ENCODE peak calls at places on chromosomes 11 and 22, in five cellular contexts. U is HepG2, C is upper lobe of left lung, X is K562, Z is GM12878. F is an unnamed sample.

GRCh38 chr11:84720706-84721402 is 906.3 kb downstream of the DLG2 start:
- ATAC-seq in X (no peak), Z (no peak), C (peak; percentile 75), U (no peak), F (peak; percentile 46)

GRCh38 chr11:108866781-108867180 is 201.9 kb downstream of the DDX10 start:
- ATAC-seq in C (no peak), U (no peak), X (no peak), Z (no peak), F (no peak)

GRCh38 chr22:48053973-48054372 is 1291.5 kb downstream of the TBC1D22A start:
- ATAC-seq in U (no peak), Z (no peak), X (no peak), C (no peak), F (no peak)

GRCh38 chr11:93766504-93766903 is 17.6 kb upstream of the MED17 start:
- ATAC-seq in C (no peak), U (no peak), X (no peak), Z (no peak), F (no peak)

GRCh38 chr11:100740440-100740839 is 53.4 kb downstream of the ARHGAP42 start:
- ATAC-seq in Z (no peak), X (no peak), U (no peak), C (no peak), F (no peak)

GRCh38 chr11:102280237-102280833 is 36.9 kb upstream of the BIRC3 start:
- ATAC-seq in X (peak; percentile 40), U (peak; percentile 82), C (no peak), Z (peak; percentile 55), F (no peak)

GRCh38 chr11:58640386-58641023 is 18.0 kb downstream of the CNTF start:
- ATAC-seq in U (no peak), C (peak; percentile 57), Z (peak; percentile 50), X (no peak), F (no peak)

GRCh38 chr11:6618117-6619020 is 853 bp downstream of the TPP1 start:
- ATAC-seq in X (peak; percentile 78), C (peak; percentile 54), Z (peak; percentile 51), U (peak; percentile 32), F (peak; percentile 5)

GRCh38 chr22:44139773-44140172 is 41.0 kb upstream of the PARVG start:
- ATAC-seq in X (no peak), Z (no peak), C (no peak), U (no peak), F (no peak)

GRCh38 chr11:70050243-70050642 is 27.9 kb upstream of the ANO1 start:
- ATAC-seq in X (no peak), Z (no peak), U (no peak), C (no peak), F (no peak)

GRCh38 chr22:46942816-46943783 is 180.7 kb downstream of the TBC1D22A start:
- ATAC-seq in U (no peak), Z (no peak), C (peak; percentile 94), X (no peak), F (peak; percentile 85)

GRCh38 chr22:40414306-40414705 is 43.9 kb downstream of the SGSM3 start:
- ATAC-seq in U (no peak), X (no peak), C (no peak), Z (peak; percentile 9), F (no peak)

GRCh38 chr22:41974691-41975290 is 5.5 kb downstream of the SEPTIN3 start:
- ATAC-seq in C (no peak), U (no peak), X (no peak), Z (peak; percentile 43), F (no peak)

GRCh38 chr11:122758974-122759373 is 79.3 kb upstream of the CRTAM start:
- ATAC-seq in C (no peak), U (no peak), X (no peak), Z (no peak), F (no peak)

DNA sequence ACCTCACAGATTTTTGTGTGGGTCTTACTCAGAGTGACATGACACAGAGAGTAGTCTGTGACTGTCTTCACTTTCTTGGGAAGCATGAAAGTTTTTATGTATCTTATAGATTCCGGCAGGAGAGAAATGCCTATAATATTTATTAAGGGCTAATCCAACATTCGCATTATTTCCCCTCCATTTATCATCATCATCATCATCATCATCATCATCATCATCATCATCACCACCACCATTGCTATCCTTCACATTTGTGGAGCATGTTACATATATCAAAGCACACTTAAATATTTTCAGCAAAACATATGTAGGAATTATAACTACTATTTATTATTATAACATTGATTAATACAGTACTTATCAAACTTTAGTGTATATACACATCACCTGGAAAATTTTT is 66.2 kb downstream of the GAS2 start:
- ATAC-seq in C (no peak), Z (no peak), U (no peak), X (no peak), F (no peak)
- TF ChIP-seq EP300 in C (no peak), Z (no peak), U (no peak), X (no peak), F (no peak)

DNA sequence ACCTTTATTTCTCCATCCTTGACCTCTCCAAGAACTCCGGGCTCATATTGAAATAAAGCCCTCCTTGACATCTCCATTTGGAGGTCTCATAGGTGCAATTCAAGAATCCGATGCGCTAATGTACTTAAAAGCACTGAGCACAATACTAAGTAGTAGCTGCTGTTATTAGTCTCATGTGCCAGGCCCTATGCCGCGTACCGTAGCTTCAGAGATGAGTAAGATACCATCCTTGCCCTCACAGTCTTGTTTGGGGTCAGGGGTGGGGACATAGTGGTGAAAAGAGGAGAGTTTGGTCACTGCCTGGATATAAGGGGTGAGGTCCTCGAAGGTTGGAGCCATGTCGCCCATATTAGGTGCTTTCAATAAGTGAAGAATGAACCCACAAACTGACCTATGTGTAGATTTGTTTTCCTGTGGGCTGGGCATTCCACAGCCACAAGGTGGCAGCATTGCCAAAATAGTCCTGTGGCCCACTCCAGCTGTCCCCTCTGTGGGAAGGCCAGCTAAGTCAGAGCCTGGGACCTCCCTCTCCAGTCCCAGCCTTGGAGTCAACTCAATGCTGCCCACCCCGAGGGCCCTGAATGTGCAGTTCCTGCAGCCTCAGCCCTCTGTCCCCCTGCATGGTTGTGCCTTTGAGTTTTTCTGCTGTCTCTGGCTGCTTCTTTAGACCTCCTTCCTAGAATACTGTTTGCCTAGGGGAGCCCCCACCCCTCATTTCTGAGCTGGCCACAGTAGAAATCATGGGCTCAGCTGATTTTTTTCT is 6.5 kb downstream of the DCPS start:
- ATAC-seq in U (peak; percentile 98), Z (peak; percentile 74), C (peak; percentile 95), X (peak; percentile 98), F (peak; percentile 87)
- TF ChIP-seq POLR2AphosphoS5 in U (no peak), Z (no peak), C (no peak), X (no peak), F (no peak)

GRCh38 chr11:45899448-45900174 is 7.5 kb downstream of the FREY1 start:
- ATAC-seq in U (peak; percentile 57), C (peak; percentile 90), X (peak; percentile 91), Z (peak; percentile 80), F (peak; percentile 90)
- TF ChIP-seq EP300 in U (no peak), C (no peak), X (peak; percentile 17), Z (no peak), F (no peak)

GRCh38 chr11:119680899-119681370 is 48.1 kb downstream of the NECTIN1 start:
- ATAC-seq in Z (no peak), X (no peak), C (peak; percentile 48), U (no peak), F (no peak)
- TF ChIP-seq POLR2AphosphoS5 in Z (no peak), X (no peak), C (no peak), U (no peak), F (no peak)

F was measured in gastroesophageal sphincter.